ENCODE peak calls at places on chromosomes 13 and 19, in nine cellular contexts. L is left ventricle myocardium inferior; Y is cardiac muscle cell; X is CD8-positive, alpha-beta T cell; F is psoas muscle; K is pancreas; V is dorsolateral prefrontal cortex; A is lower lobe of right lung; Z is A673. U is an unnamed sample. For H3K27me3, the result is how much of the 10 kb centered on the place peaks cover.

GRCh38 chr13:110108348-110109139 is 198.4 kb downstream of the COL4A1 start:
- DNase-seq in L (peak), Y (peak), X (no peak), F (peak), K (peak), V (peak), A (peak), Z (peak), U (peak)

GRCh38 chr13:96053003-96053703 is at the start of gene UGGT2:
- DNase-seq in L (peak), Y (peak), X (peak), F (peak), K (peak), V (peak), A (peak), Z (peak), U (peak)

GRCh38 chr13:99256709-99257108 is 1.5 kb downstream of the GPR18 start:
- DNase-seq in L (no peak), Y (no peak), X (no peak), F (no peak), K (no peak), V (no peak), A (no peak), Z (no peak), U (no peak)

GRCh38 chr19:367963-368623 is 23.5 kb upstream of the MIER2 start:
- DNase-seq in L (no peak), Y (no peak), X (no peak), F (no peak), K (no peak), V (peak), A (no peak), Z (no peak), U (no peak)

GRCh38 chr13:43006893-43007631 is 15.0 kb upstream of the EPSTI1 start:
- DNase-seq in L (no peak), Y (no peak), X (no peak), F (no peak), K (no peak), V (no peak), A (no peak), Z (no peak), U (no peak)

GRCh38 chr19:7596191-7596937 is 701 bp downstream of the CAMSAP3 start:
- DNase-seq in L (no peak), Y (no peak), X (no peak), F (no peak), K (peak), V (no peak), A (no peak), Z (no peak), U (no peak)

GRCh38 chr19:49347835-49348234 is 12.6 kb downstream of the CD37 start:
- DNase-seq in L (no peak), Y (peak), X (no peak), F (no peak), K (peak), V (no peak), A (no peak), Z (peak), U (no peak)

GRCh38 chr13:49610176-49610575 is 18.1 kb upstream of the ARL11 start:
- DNase-seq in L (no peak), Y (peak), X (no peak), F (no peak), K (no peak), V (no peak), A (no peak), Z (no peak), U (peak)

GRCh38 chr13:65855276-65855675 is 1374.9 kb downstream of the PCDH9 start:
- DNase-seq in L (no peak), Y (no peak), X (no peak), F (no peak), K (no peak), V (no peak), A (no peak), Z (no peak), U (no peak)

GRCh38 chr19:6011794-6012193 is 33.9 kb upstream of the RANBP3 start:
- DNase-seq in L (no peak), Y (no peak), X (no peak), F (no peak), K (peak), V (no peak), A (no peak), Z (no peak), U (no peak)

GRCh38 chr19:17602872-17603552 is 47.6 kb downstream of the COLGALT1 start:
- DNase-seq in L (no peak), Y (no peak), X (no peak), F (no peak), K (no peak), V (no peak), A (no peak), Z (no peak), U (no peak)

GRCh38 chr13:25249001-25249543 is 38.2 kb downstream of the MTMR6 start:
- DNase-seq in L (no peak), Y (peak), X (no peak), F (no peak), K (no peak), V (no peak), A (no peak), Z (peak), U (no peak)

GRCh38 chr13:36530861-36531590 is 98.7 kb downstream of the CCNA1 start:
- DNase-seq in L (no peak), Y (no peak), X (no peak), F (no peak), K (no peak), V (no peak), A (no peak), Z (no peak), U (no peak)

GRCh38 chr13:80086304-80086721 is 254.6 kb downstream of the SPRY2 start:
- DNase-seq in L (no peak), Y (no peak), X (no peak), F (no peak), K (no peak), V (no peak), A (no peak), Z (no peak), U (no peak)

GRCh38 chr13:52994865-52995264 is 33.7 kb upstream of the OLFM4 start:
- DNase-seq in L (no peak), Y (no peak), X (no peak), F (no peak), K (no peak), V (no peak), A (no peak), Z (no peak), U (no peak)

GRCh38 chr13:112348642-112349345 is 27.4 kb upstream of the SPACA7 start:
- DNase-seq in L (no peak), Y (no peak), X (no peak), F (no peak), K (no peak), V (no peak), A (no peak), Z (no peak), U (no peak)

GRCh38 chr19:8451377-8451776 is 6.6 kb downstream of the HNRNPM start:
- DNase-seq in L (no peak), Y (no peak), X (no peak), F (no peak), K (no peak), V (no peak), A (no peak), Z (no peak), U (no peak)

GRCh38 chr19:48780684-48781391 is 25.5 kb downstream of the FGF21 start:
- DNase-seq in L (no peak), Y (no peak), X (no peak), F (peak), K (no peak), V (no peak), A (no peak), Z (no peak), U (no peak)

GRCh38 chr13:40208517-40208916 is 457.9 kb downstream of the FOXO1 start:
- DNase-seq in L (no peak), Y (no peak), X (no peak), F (no peak), K (no peak), V (no peak), A (no peak), Z (no peak), U (no peak)

GRCh38 chr19:17235618-17236413 is 9.8 kb downstream of the OCEL1 start:
- DNase-seq in L (peak), Y (peak), X (peak), F (peak), K (peak), V (peak), A (peak), Z (peak), U (peak)

GRCh38 chr19:18999016-18999758 is 34.1 kb downstream of the SUGP2 start:
- DNase-seq in L (no peak), Y (no peak), X (no peak), F (no peak), K (no peak), V (peak), A (no peak), Z (no peak), U (no peak)

DNA sequence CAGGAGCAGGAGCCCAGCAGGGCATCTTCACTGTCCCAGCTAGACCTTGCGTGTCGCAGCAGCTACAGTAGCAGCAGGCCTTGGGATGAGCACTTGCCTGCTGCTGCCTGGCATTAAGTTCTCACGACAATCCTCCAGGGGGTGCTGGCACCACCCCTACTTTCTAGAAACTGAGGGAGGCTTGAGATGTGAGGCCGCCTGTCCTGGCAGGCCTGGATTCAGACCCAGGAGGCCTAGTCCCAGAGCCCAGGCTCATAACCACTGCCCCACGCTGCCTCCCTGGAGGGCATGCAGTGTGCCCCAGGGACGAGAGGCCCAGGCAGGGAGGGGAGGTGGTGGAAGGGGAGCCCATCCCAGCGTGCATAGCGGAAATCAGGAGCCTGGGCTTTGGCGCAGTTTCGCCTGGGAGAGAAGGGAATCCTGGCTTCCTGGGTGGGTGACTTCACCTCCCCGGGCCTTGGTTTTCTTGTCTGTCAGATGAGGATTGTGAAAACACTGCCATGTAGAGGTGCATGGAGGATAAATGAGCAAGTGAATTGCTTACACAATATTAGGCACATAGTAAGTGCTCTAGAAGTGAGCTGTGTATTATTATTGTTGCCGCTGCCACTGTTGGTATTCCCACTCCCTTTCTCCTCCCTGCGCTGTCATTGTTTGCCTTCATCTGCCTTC is 26.1 kb downstream of the PPP5C start:
- DNase-seq in L (no peak), Y (no peak), X (no peak), F (no peak), K (no peak), V (peak), A (no peak), Z (peak), U (no peak)
- TF ChIP-seq CTCF in L (peak), Y (peak), X (no peak), F (peak), K (peak), V (no peak), A (no peak), Z (peak), U (no peak)

GRCh38 chr19:2291185-2291751 is 9.3 kb upstream of the PEAK3 start:
- DNase-seq in L (no peak), Y (peak), X (no peak), F (no peak), K (no peak), V (no peak), A (no peak), Z (no peak), U (no peak)
- H3K4me3 ChIP-seq in L (peak), Y (peak), X (peak), F (peak), K (no peak), V (peak), A (peak), Z (no peak), U (peak)

DNA sequence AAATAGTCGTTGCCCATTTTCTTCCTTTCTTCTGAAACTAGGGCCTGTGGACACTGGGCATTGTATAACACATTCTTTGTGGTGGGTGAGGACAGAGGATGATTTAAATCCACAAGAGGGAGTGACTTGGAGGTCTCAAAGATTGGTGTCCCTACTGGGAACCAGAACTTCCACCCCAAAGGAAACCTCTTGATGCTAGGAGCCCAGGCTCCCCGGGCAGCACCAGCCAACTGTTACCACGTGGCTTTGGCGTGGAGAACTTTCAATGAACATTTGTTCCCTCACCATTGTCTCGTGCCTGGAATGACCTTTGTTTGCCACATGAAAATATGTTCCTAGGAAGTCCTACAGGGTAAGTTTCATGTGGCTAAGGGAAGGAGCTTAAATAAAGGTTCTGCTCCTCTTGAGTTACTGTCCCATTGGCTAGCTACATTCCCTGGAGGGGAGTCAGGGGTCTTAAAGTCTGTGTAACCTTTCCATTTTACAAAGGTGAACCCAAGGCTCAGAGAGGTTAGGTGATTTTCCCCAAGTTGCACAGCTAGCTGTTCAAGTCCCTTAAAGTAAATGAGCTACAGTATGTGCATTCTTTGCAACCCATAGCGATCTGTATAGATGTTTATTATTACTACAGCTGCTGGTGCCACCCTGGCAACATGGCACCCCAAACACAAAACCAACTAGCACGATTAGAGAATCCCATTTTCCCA is 5.0 kb upstream of the CDX2 start:
- DNase-seq in L (no peak), Y (no peak), X (no peak), F (no peak), K (no peak), V (no peak), A (no peak), Z (no peak), U (no peak)
- H3K27me3 ChIP-seq in L (half or more), Y (half or more), X (under half), F (under half), K (under half), V (half or more), A (half or more), Z (half or more), U (half or more)

DNA sequence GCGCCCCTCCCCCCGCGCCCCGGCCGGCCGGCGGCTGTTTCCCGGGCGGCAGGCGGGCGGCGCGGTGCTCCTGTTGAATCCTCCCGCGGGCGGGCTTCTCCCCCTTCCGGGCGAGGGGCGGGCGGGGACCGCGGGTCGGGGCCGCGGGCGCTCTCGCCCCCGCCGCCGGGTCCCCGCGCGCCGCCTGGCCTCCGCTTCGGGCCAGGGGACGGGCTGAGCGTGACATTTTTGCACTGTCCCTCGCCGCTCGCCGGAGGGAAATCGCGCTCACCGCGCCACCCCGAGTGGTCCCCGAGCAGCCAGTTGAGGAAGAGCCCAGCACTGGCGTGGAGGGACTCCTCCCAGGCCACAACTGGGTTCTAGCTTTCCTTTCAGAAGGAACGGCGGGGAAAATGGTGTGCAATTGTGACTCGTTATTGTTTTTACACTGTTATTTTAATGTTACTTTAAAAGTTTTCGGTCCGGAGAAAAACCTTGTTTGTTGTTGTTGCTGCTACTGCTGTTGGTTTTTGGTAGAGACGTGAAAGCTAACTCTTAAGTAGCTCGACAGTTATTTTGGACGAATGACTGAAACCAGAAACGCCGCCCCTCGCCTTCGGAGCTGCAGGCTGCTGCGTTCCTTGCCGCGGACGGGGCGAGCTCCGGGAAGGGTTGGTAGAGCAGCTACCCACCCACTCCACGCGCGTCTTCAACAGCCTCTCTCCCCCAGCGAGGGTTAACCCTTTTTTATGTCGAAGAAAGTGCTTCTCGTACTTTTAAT is 942 bp downstream of the PDS5B start:
- DNase-seq in L (peak), Y (peak), X (peak), F (peak), K (peak), V (peak), A (peak), Z (peak), U (peak)
- TF ChIP-seq CTCF in L (no peak), Y (no peak), X (no peak), F (peak), K (no peak), V (peak), A (no peak), Z (no peak), U (no peak)

GRCh38 chr13:114108141-114108761 is 24.2 kb downstream of the RASA3 start:
- DNase-seq in L (no peak), Y (no peak), X (no peak), F (peak), K (peak), V (no peak), A (peak), Z (no peak), U (no peak)
- H3K4me3 ChIP-seq in L (no peak), Y (no peak), X (peak), F (peak), K (no peak), V (no peak), A (no peak), Z (no peak), U (no peak)

U was measured in heart left ventricle.